ENCODE peak calls at places on chromosomes 4 and X, in five cellular contexts. U is NAMALWA; K is activated T-cell treated with anti-CD3 and anti-CD28 coated beads, Interleukin-2, amount 50 U/mL, for 72 hours; N is Kasumi-1; J is CD4-positive, alpha-beta T cell. B is an unnamed sample.

GRCh38 chr4:152691761-152692160 is 12.0 kb upstream of the TMEM154 start:
- DNase-seq in K (no peak), J (no peak), U (no peak), N (no peak), B (no peak)

GRCh38 chr4:121462660-121463261 is 81.9 kb upstream of the QRFPR start:
- DNase-seq in J (peak), U (peak), K (peak), N (peak), B (no peak)

GRCh38 chrX:68936186-68936585 is 107.4 kb downstream of the EFNB1 start:
- DNase-seq in K (no peak), U (no peak), J (no peak), N (no peak), B (no peak)

GRCh38 chrX:149372861-149373260 is 132.2 kb downstream of the IDS start:
- DNase-seq in J (no peak), U (no peak), N (no peak), K (no peak), B (no peak)

GRCh38 chr4:7904108-7904516 is 35.5 kb downstream of the AFAP1 start:
- DNase-seq in U (no peak), K (no peak), J (no peak), N (no peak), B (no peak)

GRCh38 chrX:136259543-136259942 is 8.3 kb upstream of the MAP7D3 start:
- DNase-seq in K (peak), U (no peak), J (no peak), N (no peak), B (no peak)

GRCh38 chr4:10084651-10085320 is 31.8 kb downstream of the WDR1 start:
- DNase-seq in N (no peak), U (no peak), J (no peak), K (no peak), B (no peak)

GRCh38 chr4:2263701-2264321 is 1.9 kb upstream of the MXD4 start:
- DNase-seq in N (no peak), K (no peak), J (no peak), U (peak), B (no peak)

GRCh38 chr4:110306363-110306762 is 107.9 kb upstream of the ELOVL6 start:
- DNase-seq in J (no peak), U (no peak), K (no peak), N (no peak), B (no peak)

GRCh38 chr4:8198906-8199593 is at the start of gene SH3TC1:
- DNase-seq in N (peak), K (peak), J (peak), U (peak), B (peak)

GRCh38 chr4:101178731-101179130 is 168.6 kb downstream of the PPP3CA start:
- DNase-seq in J (no peak), U (no peak), N (no peak), K (no peak), B (no peak)

GRCh38 chr4:127778102-127778501 is 4.0 kb upstream of the HSPA4L start:
- DNase-seq in U (no peak), J (no peak), N (no peak), K (no peak), B (no peak)

GRCh38 chr4:81314196-81314896 is 99.3 kb upstream of the PRKG2 start:
- DNase-seq in N (peak), J (no peak), U (peak), K (no peak), B (no peak)

GRCh38 chr4:169416461-169416860 is 145.7 kb upstream of the SH3RF1 start:
- DNase-seq in N (no peak), K (no peak), U (no peak), J (no peak), B (no peak)

GRCh38 chr4:110309686-110310085 is 111.3 kb upstream of the ELOVL6 start:
- DNase-seq in J (no peak), U (no peak), K (no peak), N (no peak), B (peak)

GRCh38 chrX:57900961-57901360 is 9.3 kb downstream of the ZXDA start:
- DNase-seq in U (no peak), N (no peak), J (no peak), K (no peak), B (no peak)

GRCh38 chr4:161252520-161253141 is 911.2 kb downstream of the FSTL5 start:
- DNase-seq in J (no peak), U (peak), K (no peak), N (peak), B (no peak)

GRCh38 chr4:145618912-145619638 is at the start of gene MMAA:
- DNase-seq in K (peak), N (peak), U (peak), J (peak), B (peak)

GRCh38 chrX:143571521-143571920 is 54.2 kb upstream of the SPANXN3 start:
- DNase-seq in U (no peak), J (no peak), K (no peak), N (no peak), B (no peak)

GRCh38 chr4:35885081-35885480 is 359.2 kb downstream of the ARAP2 start:
- DNase-seq in N (no peak), U (no peak), K (no peak), J (no peak), B (no peak)

GRCh38 chrX:150164971-150165605 is 198.0 kb upstream of the MAMLD1 start:
- DNase-seq in N (no peak), K (no peak), U (no peak), J (no peak), B (no peak)

GRCh38 chrX:101230636-101231035 is 11.1 kb downstream of the DRP2 start:
- DNase-seq in K (no peak), N (no peak), J (no peak), U (no peak), B (no peak)